ENCODE peak calls at places on chromosomes 11 and 22, in six cellular contexts. One of them, this sample, is unnamed.

GRCh38 chr11:65500262-65501004 is 1.6 kb downstream of the MALAT1 start:
- DNase-seq in tibial nerve: peak
- DNase-seq in GM20000: no peak
- DNase-seq in activated CD8-positive, alpha-beta memory T cell treated with anti-CD3 and anti-CD28 coated beads for 48 hours: no peak
- DNase-seq in AG04449: no peak
- DNase-seq in endothelial cell: no peak
- DNase-seq in this sample: no peak

GRCh38 chr11:88508808-88509581 is 171.5 kb upstream of the CTSC start:
- DNase-seq in tibial nerve: no peak
- DNase-seq in GM20000: peak
- DNase-seq in activated CD8-positive, alpha-beta memory T cell treated with anti-CD3 and anti-CD28 coated beads for 48 hours: peak
- DNase-seq in AG04449: no peak
- DNase-seq in endothelial cell: peak
- DNase-seq in this sample: no peak

GRCh38 chr11:116649268-116649667 is 123.5 kb downstream of the BUD13 start:
- DNase-seq in tibial nerve: no peak
- DNase-seq in GM20000: no peak
- DNase-seq in activated CD8-positive, alpha-beta memory T cell treated with anti-CD3 and anti-CD28 coated beads for 48 hours: no peak
- DNase-seq in AG04449: no peak
- DNase-seq in endothelial cell: no peak
- DNase-seq in this sample: no peak

GRCh38 chr11:61747389-61748285 is 4.8 kb upstream of the MYRF start:
- DNase-seq in tibial nerve: peak
- DNase-seq in GM20000: peak
- DNase-seq in activated CD8-positive, alpha-beta memory T cell treated with anti-CD3 and anti-CD28 coated beads for 48 hours: no peak
- DNase-seq in AG04449: no peak
- DNase-seq in endothelial cell: peak
- DNase-seq in this sample: peak

GRCh38 chr11:112343368-112344039 is 82.8 kb upstream of the PLET1 start:
- DNase-seq in tibial nerve: no peak
- DNase-seq in GM20000: no peak
- DNase-seq in activated CD8-positive, alpha-beta memory T cell treated with anti-CD3 and anti-CD28 coated beads for 48 hours: no peak
- DNase-seq in AG04449: no peak
- DNase-seq in endothelial cell: no peak
- DNase-seq in this sample: no peak

GRCh38 chr11:289706-290620 is 1.0 kb downstream of the PGGHG start:
- DNase-seq in tibial nerve: no peak
- DNase-seq in GM20000: no peak
- DNase-seq in activated CD8-positive, alpha-beta memory T cell treated with anti-CD3 and anti-CD28 coated beads for 48 hours: no peak
- DNase-seq in AG04449: no peak
- DNase-seq in endothelial cell: no peak
- DNase-seq in this sample: no peak

GRCh38 chr11:95147364-95147905 is 57.8 kb downstream of the ENDOD1 start:
- DNase-seq in tibial nerve: no peak
- DNase-seq in GM20000: no peak
- DNase-seq in activated CD8-positive, alpha-beta memory T cell treated with anti-CD3 and anti-CD28 coated beads for 48 hours: no peak
- DNase-seq in AG04449: peak
- DNase-seq in endothelial cell: no peak
- DNase-seq in this sample: peak

GRCh38 chr22:22085702-22086500 is 103.3 kb upstream of the TOP3B start:
- DNase-seq in tibial nerve: no peak
- DNase-seq in GM20000: no peak
- DNase-seq in activated CD8-positive, alpha-beta memory T cell treated with anti-CD3 and anti-CD28 coated beads for 48 hours: no peak
- DNase-seq in AG04449: no peak
- DNase-seq in endothelial cell: no peak
- DNase-seq in this sample: peak

GRCh38 chr22:38657248-38657909 is 941 bp downstream of the CBY1 start:
- DNase-seq in tibial nerve: no peak
- DNase-seq in GM20000: peak
- DNase-seq in activated CD8-positive, alpha-beta memory T cell treated with anti-CD3 and anti-CD28 coated beads for 48 hours: peak
- DNase-seq in AG04449: no peak
- DNase-seq in endothelial cell: peak
- DNase-seq in this sample: peak

GRCh38 chr11:108568183-108568858 is 25.2 kb downstream of the EXPH5 start:
- DNase-seq in tibial nerve: no peak
- DNase-seq in GM20000: no peak
- DNase-seq in activated CD8-positive, alpha-beta memory T cell treated with anti-CD3 and anti-CD28 coated beads for 48 hours: no peak
- DNase-seq in AG04449: no peak
- DNase-seq in endothelial cell: no peak
- DNase-seq in this sample: no peak

GRCh38 chr11:78465169-78465942 is 47.7 kb upstream of the GAB2 start:
- DNase-seq in tibial nerve: no peak
- DNase-seq in GM20000: peak
- DNase-seq in activated CD8-positive, alpha-beta memory T cell treated with anti-CD3 and anti-CD28 coated beads for 48 hours: peak
- DNase-seq in AG04449: no peak
- DNase-seq in endothelial cell: no peak
- DNase-seq in this sample: no peak

GRCh38 chr11:12258451-12258850 is 118.9 kb upstream of the PARVA start:
- DNase-seq in tibial nerve: no peak
- DNase-seq in GM20000: no peak
- DNase-seq in activated CD8-positive, alpha-beta memory T cell treated with anti-CD3 and anti-CD28 coated beads for 48 hours: no peak
- DNase-seq in AG04449: no peak
- DNase-seq in endothelial cell: no peak
- DNase-seq in this sample: peak

GRCh38 chr22:19770349-19771220 is 10.0 kb downstream of the TBX1 start:
- DNase-seq in tibial nerve: no peak
- DNase-seq in GM20000: no peak
- DNase-seq in activated CD8-positive, alpha-beta memory T cell treated with anti-CD3 and anti-CD28 coated beads for 48 hours: no peak
- DNase-seq in AG04449: no peak
- DNase-seq in endothelial cell: no peak
- DNase-seq in this sample: no peak

GRCh38 chr11:118313242-118313641 is 8.7 kb downstream of the CD3E start:
- DNase-seq in tibial nerve: no peak
- DNase-seq in GM20000: no peak
- DNase-seq in activated CD8-positive, alpha-beta memory T cell treated with anti-CD3 and anti-CD28 coated beads for 48 hours: no peak
- DNase-seq in AG04449: no peak
- DNase-seq in endothelial cell: no peak
- DNase-seq in this sample: no peak

This sample was measured in K562.